ENCODE peak calls at places on chromosomes 6 and 20, in four cellular contexts. N is EH, P is GM03348, R is activated T-cell treated with anti-CD3 and anti-CD28 coated beads for 4 hours. C is an unnamed sample.

GRCh38 chr20:20364016-20364746 is 3.7 kb upstream of the INSM1 start:
- DNase-seq in N (no peak), P (no peak), R (no peak), C (no peak)

GRCh38 chr6:143243786-143244185 is 183.1 kb downstream of the AIG1 start:
- DNase-seq in N (no peak), P (no peak), R (no peak), C (no peak)

GRCh38 chr20:45772693-45773092 is 19.0 kb downstream of the WFDC3 start:
- DNase-seq in N (no peak), P (no peak), R (no peak), C (no peak)

GRCh38 chr6:26197736-26198625 is 110.8 kb downstream of the HFE start:
- DNase-seq in N (peak; percentile 52), P (no peak), R (no peak), C (no peak)

GRCh38 chr6:125913864-125914351 is 42.7 kb upstream of the HINT3 start:
- DNase-seq in N (peak; percentile 97), P (peak; percentile 72), R (no peak), C (no peak)

GRCh38 chr20:24872291-24873014 is 76.6 kb upstream of the CST7 start:
- DNase-seq in N (no peak), P (no peak), R (no peak), C (no peak)

GRCh38 chr20:37912874-37913273 is 9.9 kb downstream of the VSTM2L start:
- DNase-seq in N (no peak), P (no peak), R (no peak), C (no peak)

GRCh38 chr6:19382676-19383075 is 454.5 kb upstream of the ID4 start:
- DNase-seq in N (no peak), P (no peak), R (no peak), C (no peak)

GRCh38 chr6:79234150-79235022 is at the start of gene HMGN3:
- DNase-seq in N (peak; percentile 94), P (peak; percentile 97), R (peak; percentile 87), C (peak; percentile 92)